ENCODE peak calls at places on chromosomes 4 and X, in nine cellular contexts. Z, Y, V, P, O, Q, W, M and F are unnamed samples.
A peak's percentile ranks its signal among the peaks of the same experiment; 100 is the strongest.

GRCh38 chr4:184756399-184756798 is 22.5 kb upstream of the CENPU start:
- DNase-seq in Z (peak; percentile 91), Y (no peak), V (no peak), P (no peak), O (no peak), Q (no peak), W (no peak), M (no peak), F (no peak)

GRCh38 chr4:106529348-106530033 is 160.9 kb upstream of the GIMD1 start:
- DNase-seq in Z (peak; percentile 13), Y (no peak), V (no peak), P (no peak), O (no peak), Q (peak; percentile 23), W (no peak), M (no peak), F (no peak)

GRCh38 chrX:49309401-49309981 is 6.0 kb downstream of the GAGE10 start:
- DNase-seq in Z (peak; percentile 50), Y (no peak), V (no peak), P (no peak), O (no peak), Q (no peak), W (no peak), M (no peak), F (no peak)

GRCh38 chr4:27357283-27357682 is 496.6 kb downstream of the STIM2 start:
- DNase-seq in Z (peak; percentile 1), Y (no peak), V (no peak), P (no peak), O (peak; percentile 17), Q (peak; percentile 12), W (no peak), M (peak; percentile 4), F (peak; percentile 5)

GRCh38 chrX:44244008-44244407 is 99.5 kb downstream of the EFHC2 start:
- DNase-seq in Z (peak; percentile 53), Y (no peak), V (no peak), P (no peak), O (peak; percentile 17), Q (peak; percentile 22), W (no peak), M (peak; percentile 3), F (peak; percentile 3)

GRCh38 chrX:50081282-50081955 is 119.4 kb downstream of the AKAP4 start:
- DNase-seq in Z (peak; percentile 49), Y (peak; percentile 5), V (no peak), P (no peak), O (peak; percentile 13), Q (no peak), W (no peak), M (peak; percentile 41), F (peak; percentile 26)

GRCh38 chrX:140725500-140725899 is 15.9 kb downstream of the LINC00632 start:
- DNase-seq in Z (no peak), Y (no peak), V (no peak), P (no peak), O (no peak), Q (no peak), W (no peak), M (no peak), F (no peak)

GRCh38 chr4:143382539-143382938 is 45.9 kb downstream of the GAB1 start:
- DNase-seq in Z (peak; percentile 81), Y (no peak), V (no peak), P (no peak), O (no peak), Q (no peak), W (no peak), M (no peak), F (no peak)

GRCh38 chr4:109406337-109406931 is 27.2 kb upstream of the SEC24B start:
- DNase-seq in Z (peak; percentile 89), Y (peak; percentile 33), V (no peak), P (peak; percentile 42), O (peak; percentile 41), Q (peak; percentile 77), W (peak; percentile 1), M (peak; percentile 81), F (peak; percentile 47)

GRCh38 chr4:149706942-149707341 is 108.7 kb downstream of the IQCM start:
- DNase-seq in Z (peak; percentile 28), Y (no peak), V (no peak), P (no peak), O (no peak), Q (no peak), W (no peak), M (no peak), F (no peak)

GRCh38 chr4:150583287-150584197 is 1.6 kb downstream of the MAB21L2 start:
- DNase-seq in Z (peak; percentile 47), Y (no peak), V (no peak), P (peak; percentile 30), O (no peak), Q (no peak), W (no peak), M (no peak), F (no peak)

GRCh38 chr4:12595489-12595888 is 888.7 kb downstream of the RAB28 start:
- DNase-seq in Z (no peak), Y (no peak), V (no peak), P (no peak), O (no peak), Q (no peak), W (no peak), M (no peak), F (no peak)

GRCh38 chrX:17932781-17933180 is 71.7 kb upstream of the RAI2 start:
- DNase-seq in Z (no peak), Y (no peak), V (no peak), P (no peak), O (no peak), Q (no peak), W (no peak), M (no peak), F (no peak)

GRCh38 chr4:26161030-26161824 is 159.6 kb upstream of the RBPJ start:
- DNase-seq in Z (no peak), Y (peak; percentile 27), V (no peak), P (peak; percentile 6), O (peak; percentile 21), Q (no peak), W (no peak), M (no peak), F (no peak)

GRCh38 chr4:148686449-148686848 is 244.2 kb upstream of the NR3C2 start:
- DNase-seq in Z (no peak), Y (no peak), V (no peak), P (no peak), O (no peak), Q (no peak), W (no peak), M (no peak), F (no peak)

GRCh38 chrX:124033821-124034220 is 72.3 kb downstream of the STAG2 start:
- DNase-seq in Z (peak; percentile 38), Y (no peak), V (no peak), P (no peak), O (peak; percentile 8), Q (peak; percentile 9), W (no peak), M (peak; percentile 11), F (no peak)

GRCh38 chrX:100863326-100863854 is 10.8 kb downstream of the NOX1 start:
- DNase-seq in Z (peak; percentile 51), Y (no peak), V (no peak), P (no peak), O (no peak), Q (no peak), W (no peak), M (no peak), F (no peak)